ENCODE peak calls at places on chromosomes 13 and 19, in nine cellular contexts. A is M059J; M is dermis microvascular lymphatic vessel endothelial cell; Y is skeletal muscle cell; Z is fibroblast of lung; O is naive B cell; N is fibroblast of gingiva; Q is NCI-H345; P is activated T-cell treated with anti-CD3 and anti-CD28 coated beads, Interleukin-2, amount 50 U/mL, for 1 hour. H is an unnamed sample.

GRCh38 chr13:39148513-39148961 is 110.3 kb downstream of the NHLRC3 start:
- DNase-seq in A (peak; percentile 80), Y (peak; percentile 59), O (no peak), Q (peak; percentile 90), P (no peak), N (peak; percentile 70), M (peak; percentile 30), Z (peak; percentile 88), H (no peak)

GRCh38 chr13:59883885-59884284 is 279.8 kb downstream of the DIAPH3 start:
- DNase-seq in Y (no peak), M (no peak), Z (no peak), O (no peak), P (no peak), A (no peak), N (no peak), Q (no peak), H (no peak)

GRCh38 chr13:114089341-114089740 is 43.1 kb downstream of the RASA3 start:
- DNase-seq in P (peak; percentile 18), M (no peak), N (no peak), Z (no peak), A (no peak), Y (no peak), Q (no peak), O (no peak), H (no peak)

GRCh38 chr13:33349996-33350826 is 64.7 kb upstream of the STARD13 start:
- DNase-seq in O (no peak), N (peak; percentile 46), Y (no peak), Q (no peak), P (no peak), A (peak; percentile 40), M (peak; percentile 51), Z (peak; percentile 48), H (peak; percentile 39)

GRCh38 chr13:76245920-76246319 is 609.8 kb downstream of the LMO7 start:
- DNase-seq in P (no peak), O (no peak), N (no peak), A (no peak), M (no peak), Q (no peak), Y (no peak), Z (no peak), H (no peak)

GRCh38 chr13:99308481-99309087 is 1.4 kb upstream of the GPR183 start:
- DNase-seq in Z (peak; percentile 80), Y (no peak), N (peak; percentile 76), M (no peak), O (no peak), Q (no peak), P (no peak), A (peak; percentile 66), H (peak; percentile 63)

GRCh38 chr19:5144545-5145179 is 175.7 kb downstream of the KDM4B start:
- DNase-seq in Y (no peak), Q (no peak), O (peak; percentile 4), Z (no peak), M (no peak), A (no peak), P (peak; percentile 15), N (no peak), H (no peak)

GRCh38 chr13:36673838-36674326 is at the start of gene SERTM1:
- DNase-seq in O (no peak), Y (no peak), N (no peak), A (no peak), P (no peak), M (peak; percentile 37), Q (peak; percentile 64), Z (peak; percentile 59), H (no peak)

GRCh38 chr13:91652389-91652788 is 254.0 kb downstream of the GPC5 start:
- DNase-seq in N (no peak), Q (no peak), Y (peak; percentile 32), Z (no peak), P (no peak), A (no peak), O (no peak), M (no peak), H (peak; percentile 28)

GRCh38 chr19:44875666-44876418 is 15.2 kb upstream of the TOMM40 start:
- DNase-seq in Q (no peak), M (peak; percentile 50), Z (peak; percentile 70), Y (no peak), N (no peak), P (no peak), A (peak; percentile 54), O (no peak), H (peak; percentile 21)

GRCh38 chr19:46759817-46760333 is 13.6 kb upstream of the STRN4 start:
- DNase-seq in A (no peak), M (no peak), O (no peak), Z (peak; percentile 84), Y (peak; percentile 98), Q (no peak), P (no peak), N (peak; percentile 100), H (peak; percentile 97)

GRCh38 chr13:114115191-114115671 is 17.2 kb downstream of the RASA3 start:
- DNase-seq in O (no peak), A (peak; percentile 81), Q (no peak), M (peak; percentile 88), N (peak; percentile 75), Y (no peak), Z (peak; percentile 92), P (peak; percentile 26), H (peak; percentile 94)

GRCh38 chr19:15466851-15467733 is 2.7 kb upstream of the RASAL3 start:
- DNase-seq in N (peak; percentile 37), Z (peak; percentile 79), A (peak; percentile 72), M (peak; percentile 95), O (no peak), Y (no peak), P (peak; percentile 50), Q (no peak), H (peak; percentile 43)

GRCh38 chr13:112374271-112374670 is 1.9 kb upstream of the SPACA7 start:
- DNase-seq in M (no peak), Z (no peak), N (no peak), Q (no peak), Y (no peak), O (no peak), A (no peak), P (no peak), H (no peak)

GRCh38 chr13:32846020-32846451 is 170.2 kb upstream of the KL start:
- DNase-seq in Z (no peak), A (no peak), Q (no peak), M (peak; percentile 8), N (no peak), O (no peak), Y (no peak), P (no peak), H (no peak)

GRCh38 chr19:37933965-37934364 is 27.0 kb downstream of the SIPA1L3 start:
- DNase-seq in N (no peak), Y (peak; percentile 77), O (no peak), M (peak; percentile 66), Q (no peak), P (no peak), Z (peak; percentile 86), A (peak; percentile 48), H (peak; percentile 20)

GRCh38 chr13:60583196-60583908 is 186.3 kb downstream of the TDRD3 start:
- DNase-seq in P (no peak), Z (peak; percentile 85), N (peak; percentile 88), Q (no peak), Y (no peak), O (no peak), A (peak; percentile 79), M (no peak), H (peak; percentile 16)

GRCh38 chr13:40672310-40673060 is 6.0 kb upstream of the FOXO1 start:
- DNase-seq in N (peak; percentile 36), Q (peak; percentile 73), M (peak; percentile 93), Z (peak; percentile 84), O (no peak), A (peak; percentile 77), Y (no peak), P (no peak), H (peak; percentile 70)

GRCh38 chr13:61727714-61728275 is 312.1 kb upstream of the PCDH20 start:
- DNase-seq in P (no peak), A (no peak), O (no peak), Y (peak; percentile 52), N (no peak), M (no peak), Q (no peak), Z (peak; percentile 57), H (no peak)

GRCh38 chr13:39684531-39685137 is 29.2 kb downstream of the COG6 start:
- DNase-seq in O (peak; percentile 37), Z (peak; percentile 56), A (peak; percentile 28), Y (peak; percentile 12), P (no peak), N (peak; percentile 50), M (peak; percentile 62), Q (peak; percentile 8), H (peak; percentile 65)

GRCh38 chr19:37095859-37096258 is 17.6 kb downstream of the ZNF420 start:
- DNase-seq in P (no peak), O (no peak), M (no peak), Z (peak; percentile 8), N (no peak), Q (peak; percentile 10), A (peak; percentile 18), Y (no peak), H (no peak)

GRCh38 chr13:111521030-111521429 is 200.6 kb downstream of the TEX29 start:
- DNase-seq in Z (no peak), M (no peak), A (no peak), P (no peak), Q (no peak), O (no peak), N (no peak), Y (no peak), H (no peak)

GRCh38 chr19:54457773-54458647 is 5.6 kb downstream of the LENG9 start:
- DNase-seq in Y (no peak), M (no peak), Q (no peak), P (no peak), A (no peak), O (no peak), Z (no peak), N (no peak), H (no peak)

GRCh38 chr13:30892966-30893365 is 13.1 kb upstream of the MEDAG start:
- DNase-seq in P (no peak), N (peak; percentile 26), Y (no peak), O (no peak), M (peak; percentile 41), Z (peak; percentile 56), Q (no peak), A (peak; percentile 19), H (peak; percentile 48)

GRCh38 chr19:11554160-11554559 is 4.9 kb downstream of the ELOF1 start:
- DNase-seq in M (no peak), Z (no peak), N (no peak), O (peak; percentile 17), P (no peak), A (no peak), Q (no peak), Y (no peak), H (no peak)

GRCh38 chr19:45440873-45441654 is 17.3 kb upstream of the ERCC1 start:
- DNase-seq in A (peak; percentile 69), Y (no peak), M (no peak), P (no peak), O (no peak), N (peak; percentile 36), Q (no peak), Z (peak; percentile 50), H (peak; percentile 57)